ENCODE peak calls at places on chromosomes 3 and 15, in four cellular contexts. L is HCT116, W is K562, E is right lobe of liver. I is an unnamed sample.
A peak's percentile ranks its signal among the peaks of the same experiment; 100 is the strongest.

GRCh38 chr3:9901967-9902366 is 681 bp upstream of the IL17RE start:
- DNase-seq in L (no peak), W (no peak), E (no peak), I (no peak)

GRCh38 chr3:79016587-79017380 is 751.0 kb downstream of the ROBO1 start:
- DNase-seq in L (no peak), W (no peak), E (no peak), I (no peak)

GRCh38 chr3:192215-192929 is 4.2 kb upstream of the CHL1 start:
- DNase-seq in L (no peak), W (no peak), E (no peak), I (no peak)

GRCh38 chr3:133038089-133038730 is at the start of gene TMEM108:
- DNase-seq in L (no peak), W (peak; percentile 93), E (peak; percentile 63), I (peak; percentile 81)

GRCh38 chr15:84862214-84862975 is 22.1 kb upstream of the SLC28A1 start:
- DNase-seq in L (no peak), W (no peak), E (no peak), I (no peak)

GRCh38 chr3:159417761-159418160 is 570.9 kb upstream of the IL12A start:
- DNase-seq in L (no peak), W (no peak), E (no peak), I (no peak)

GRCh38 chr15:45495588-45495987 is 27.0 kb downstream of the SLC30A4 start:
- DNase-seq in L (no peak), W (no peak), E (no peak), I (no peak)

GRCh38 chr3:181103605-181104004 is 114.1 kb upstream of the DNAJC19 start:
- DNase-seq in L (peak; percentile 44), W (peak; percentile 28), E (no peak), I (no peak)

GRCh38 chr3:31533169-31533870 is 595 bp downstream of the STT3B start:
- DNase-seq in L (no peak), W (peak; percentile 59), E (peak; percentile 72), I (peak; percentile 70)

GRCh38 chr3:116663161-116663885 is 46.3 kb upstream of the TUSC7 start:
- DNase-seq in L (no peak), W (no peak), E (no peak), I (no peak)

GRCh38 chr15:78120523-78120922 is 10.7 kb downstream of the CIB2 start:
- DNase-seq in L (no peak), W (no peak), E (no peak), I (no peak)

GRCh38 chr3:161348791-161349400 is 22.4 kb downstream of the SPTSSB start:
- DNase-seq in L (peak; percentile 40), W (no peak), E (no peak), I (no peak)

GRCh38 chr15:52392008-52392687 is 96.5 kb upstream of the MYO5C start:
- DNase-seq in L (no peak), W (no peak), E (no peak), I (no peak)

GRCh38 chr15:68789921-68790575 is 30.6 kb downstream of the ANP32A start:
- DNase-seq in L (no peak), W (no peak), E (no peak), I (no peak)

GRCh38 chr15:28109626-28110415 is 10.7 kb upstream of the OCA2 start:
- DNase-seq in L (no peak), W (no peak), E (peak; percentile 11), I (no peak)

GRCh38 chr15:34039506-34040123 is 611 bp upstream of the AVEN start:
- DNase-seq in L (no peak), W (no peak), E (no peak), I (no peak)

GRCh38 chr3:94004301-94004910 is 24.0 kb downstream of the STX19 start:
- DNase-seq in L (peak; percentile 37), W (peak; percentile 27), E (no peak), I (no peak)

GRCh38 chr15:34336333-34336732 is 1.2 kb downstream of the SLC12A6 start:
- DNase-seq in L (no peak), W (no peak), E (no peak), I (no peak)

GRCh38 chr15:50906954-50907865 is 1.3 kb upstream of the AP4E1 start:
- DNase-seq in L (no peak), W (peak; percentile 15), E (peak; percentile 52), I (no peak)

GRCh38 chr3:16441306-16441898 is 72.1 kb downstream of the RFTN1 start:
- DNase-seq in L (no peak), W (no peak), E (no peak), I (no peak)

GRCh38 chr15:37045859-37046318 is 54.5 kb downstream of the MEIS2 start:
- DNase-seq in L (no peak), W (no peak), E (no peak), I (no peak)

GRCh38 chr3:183287301-183287971 is 34.4 kb downstream of the B3GNT5 start:
- DNase-seq in L (no peak), W (peak; percentile 33), E (no peak), I (no peak)

GRCh38 chr15:55289011-55289572 is 521 bp downstream of the RAB27A start:
- DNase-seq in L (no peak), W (peak; percentile 21), E (peak; percentile 57), I (peak; percentile 20)

GRCh38 chr3:49357466-49358216 is 512 bp downstream of the GPX1 start:
- DNase-seq in L (no peak), W (no peak), E (peak; percentile 68), I (peak; percentile 53)

GRCh38 chr3:32420138-32420981 is 28.7 kb downstream of the CMTM7 start:
- DNase-seq in L (peak; percentile 97), W (no peak), E (no peak), I (no peak)

GRCh38 chr3:126423191-126424038 is 28.7 kb downstream of the CFAP100 start:
- DNase-seq in L (no peak), W (no peak), E (no peak), I (no peak)

GRCh38 chr3:23368731-23369130 is 165.6 kb downstream of the UBE2E2 start:
- DNase-seq in L (no peak), W (no peak), E (no peak), I (no peak)

GRCh38 chr3:157872902-157873301 is 233.3 kb downstream of the SHOX2 start:
- DNase-seq in L (no peak), W (no peak), E (no peak), I (no peak)

GRCh38 chr3:71104586-71104985 is 478.9 kb downstream of the FOXP1 start:
- DNase-seq in L (no peak), W (no peak), E (no peak), I (no peak)

GRCh38 chr15:65939901-65940617 is 70.8 kb downstream of the RAB11A start:
- DNase-seq in L (no peak), W (no peak), E (no peak), I (peak; percentile 46)

GRCh38 chr15:78944669-78945407 is at the start of gene CTSH:
- DNase-seq in L (no peak), W (peak; percentile 98), E (peak; percentile 95), I (peak; percentile 85)

GRCh38 chr15:72492733-72493132 is 18.6 kb downstream of the ARIH1 start:
- DNase-seq in L (no peak), W (no peak), E (no peak), I (no peak)
- H3K36me3 ChIP-seq in L (peaks cover 3% of the 10 kb centered on the region), W (peaks cover 32% of the 10 kb centered on the region), E (no peaks in the 10 kb centered on the region), I (no peaks in the 10 kb centered on the region)

GRCh38 chr3:11291808-11292207 is 19.6 kb downstream of the ATG7 start:
- DNase-seq in L (no peak), W (no peak), E (no peak), I (no peak)

GRCh38 chr3:11289864-11290263 is 17.7 kb downstream of the ATG7 start:
- DNase-seq in L (no peak), W (no peak), E (no peak), I (no peak)

GRCh38 chr3:11290743-11291680 is 18.8 kb downstream of the ATG7 start:
- DNase-seq in L (no peak), W (no peak), E (no peak), I (no peak)

GRCh38 chr3:11288021-11288491 is 15.9 kb downstream of the ATG7 start:
- DNase-seq in L (no peak), W (no peak), E (no peak), I (no peak)

DNA sequence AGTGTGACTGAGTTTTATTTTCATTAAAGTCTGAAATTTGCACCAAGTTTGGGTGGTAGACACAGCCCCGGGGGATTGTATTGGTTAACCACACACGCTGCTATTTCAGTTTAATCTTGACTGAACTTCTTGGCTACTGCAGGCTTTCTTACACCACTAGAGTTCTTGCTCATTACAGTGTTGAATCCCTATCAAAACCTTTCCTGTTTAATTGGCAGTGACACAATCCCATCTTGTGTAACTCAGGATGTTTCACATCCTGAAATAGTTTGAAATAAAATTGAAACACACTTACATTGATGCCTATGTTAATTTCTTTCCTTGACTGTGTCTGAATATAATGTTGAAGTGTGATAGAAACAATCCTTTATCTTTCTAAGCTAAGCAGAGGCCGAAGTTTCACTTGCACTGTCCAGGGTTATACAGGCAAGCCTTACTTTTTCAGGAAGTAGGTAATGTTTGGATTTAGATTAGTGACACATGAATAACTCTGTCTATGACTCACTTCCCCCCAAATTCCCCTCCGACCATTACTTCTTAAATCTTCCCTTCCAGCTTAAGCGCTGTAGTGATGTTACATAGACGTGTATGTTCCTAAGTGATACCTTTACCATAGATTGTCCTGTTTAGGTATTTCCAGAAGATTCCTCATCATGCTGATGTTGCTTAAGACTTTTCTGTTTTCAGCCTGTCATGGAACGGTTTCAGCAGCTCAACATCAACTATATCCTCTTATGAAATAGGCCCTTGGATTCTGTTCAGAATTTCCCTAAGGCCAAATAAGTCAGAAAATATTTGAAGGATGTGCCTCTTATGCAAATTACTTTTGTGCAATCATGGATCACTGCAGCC is 16.8 kb downstream of the ATG7 start:
- DNase-seq in L (peak; percentile 18), W (peak; percentile 32), E (no peak), I (no peak)
- TF ChIP-seq POLR2A in L (no peak), W (peak; percentile 35), E (no peak), I (no peak)

DNA sequence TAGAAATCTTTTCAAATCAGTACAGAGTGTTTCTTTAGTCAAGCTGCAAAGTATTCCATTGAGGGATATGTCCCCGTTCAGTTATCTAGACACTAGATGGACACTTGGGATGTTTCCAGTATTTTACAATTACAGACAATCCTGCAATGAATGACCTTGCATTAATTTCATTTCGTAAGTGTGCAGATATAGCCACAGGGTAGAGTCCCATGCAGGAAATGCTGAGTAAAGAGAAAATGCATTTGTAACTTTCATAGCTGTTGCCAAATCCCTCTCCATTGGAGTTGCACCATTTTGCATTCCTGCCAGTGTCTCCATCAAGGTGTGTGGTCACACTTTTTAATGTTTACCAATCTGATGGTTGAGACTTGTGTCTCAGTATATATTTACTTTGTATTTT is 92.5 kb downstream of the LIPC start:
- DNase-seq in L (no peak), W (no peak), E (no peak), I (no peak)
- H3K4me1 ChIP-seq in L (peaks cover 9% of the 10 kb centered on the region), W (peaks cover 27% of the 10 kb centered on the region), E (peaks cover 22% of the 10 kb centered on the region), I (peaks cover 68% of the 10 kb centered on the region)

GRCh38 chr3:45486926-45487325 is 98.5 kb downstream of the LARS2 start:
- DNase-seq in L (no peak), W (no peak), E (no peak), I (no peak)

GRCh38 chr3:45488581-45488980 is 100.2 kb downstream of the LARS2 start:
- DNase-seq in L (no peak), W (no peak), E (no peak), I (no peak)

GRCh38 chr3:45487508-45487907 is 99.1 kb downstream of the LARS2 start:
- DNase-seq in L (no peak), W (no peak), E (no peak), I (no peak)

GRCh38 chr3:45489730-45490309 is 101.4 kb downstream of the LARS2 start:
- DNase-seq in L (no peak), W (no peak), E (no peak), I (no peak)

GRCh38 chr3:45491344-45491743 is 103.0 kb downstream of the LARS2 start:
- DNase-seq in L (no peak), W (no peak), E (no peak), I (no peak)
- H3K36me3 ChIP-seq in L (peaks cover 3% of the 10 kb centered on the region), W (peaks cover 64% of the 10 kb centered on the region), E (peaks cover 4% of the 10 kb centered on the region), I (peaks cover 5% of the 10 kb centered on the region)

I was measured in heart left ventricle.